ENCODE peak calls at places on chromosome 19, in eight cellular contexts. H, O, N, V, A, S, P and Y are unnamed samples.

GRCh38 chr19:50870417-50871089 is 2.7 kb upstream of the KLK2 start:
- ATAC-seq in O (no peak), H (no peak), V (no peak), S (no peak), P (no peak), A (no peak), N (peak), Y (peak)

GRCh38 chr19:35509018-35509652 is 4.3 kb downstream of the DMKN start:
- ATAC-seq in H (peak), P (peak), V (peak), N (peak), O (peak), S (peak), A (no peak), Y (peak)

GRCh38 chr19:7250951-7251350 is 43.3 kb downstream of the INSR start:
- ATAC-seq in S (no peak), H (no peak), V (no peak), P (no peak), O (no peak), N (no peak), A (no peak), Y (no peak)

GRCh38 chr19:15280915-15281683 is 48.9 kb upstream of the EPHX3 start:
- ATAC-seq in P (peak), H (no peak), A (peak), N (peak), O (peak), S (no peak), V (no peak), Y (peak)

GRCh38 chr19:8571006-8571411 is 6.2 kb downstream of the MYO1F start:
- ATAC-seq in P (peak), H (peak), V (peak), S (peak), N (peak), O (peak), A (peak), Y (peak)

GRCh38 chr19:35596366-35596999 is 10.5 kb downstream of the PMIS2 start:
- ATAC-seq in H (peak), N (peak), S (peak), O (no peak), V (peak), P (no peak), A (no peak), Y (peak)

GRCh38 chr19:18161691-18162039 is 8.7 kb downstream of the PIK3R2 start:
- ATAC-seq in N (no peak), H (no peak), A (no peak), O (no peak), P (no peak), S (peak), V (no peak), Y (peak)

GRCh38 chr19:18023596-18024212 is 15.7 kb downstream of the ARRDC2 start:
- ATAC-seq in A (peak), S (peak), O (peak), N (peak), H (peak), P (no peak), V (peak), Y (peak)

GRCh38 chr19:45789035-45789786 is 3.4 kb downstream of the DMWD start:
- ATAC-seq in H (no peak), V (no peak), A (peak), S (no peak), N (no peak), P (no peak), O (no peak), Y (no peak)

GRCh38 chr19:19873381-19873780 is 7.7 kb downstream of the ZNF253 start:
- ATAC-seq in H (no peak), V (no peak), A (no peak), P (no peak), S (no peak), N (no peak), O (no peak), Y (no peak)